ENCODE peak calls at places on chromosomes 6 and 20, in seven cellular contexts. One of them, this sample, is unnamed.

GRCh38 chr20:32278199-32278643 is 770 bp downstream of the KIF3B start:
- DNase-seq in foreskin fibroblast: no peak
- DNase-seq in CD8-positive, alpha-beta T cell: no peak
- DNase-seq in IMR-90: peak; percentile 17
- DNase-seq in SK-N-SH: no peak
- DNase-seq in neural progenitor cell: no peak
- DNase-seq in fibroblast of mammary gland: no peak
- DNase-seq in this sample: peak; percentile 81

GRCh38 chr6:75213732-75214131 is 7.9 kb upstream of the COL12A1 start:
- DNase-seq in IMR-90: no peak
- DNase-seq in fibroblast of mammary gland: no peak
- DNase-seq in neural progenitor cell: no peak
- DNase-seq in SK-N-SH: no peak
- DNase-seq in foreskin fibroblast: no peak
- DNase-seq in CD8-positive, alpha-beta T cell: no peak
- DNase-seq in this sample: peak; percentile 25

GRCh38 chr6:84033523-84034451 is at the start of gene MRAP2:
- DNase-seq in IMR-90: no peak
- DNase-seq in foreskin fibroblast: no peak
- DNase-seq in neural progenitor cell: peak; percentile 78
- DNase-seq in SK-N-SH: peak; percentile 84
- DNase-seq in fibroblast of mammary gland: peak; percentile 16
- DNase-seq in CD8-positive, alpha-beta T cell: no peak
- DNase-seq in this sample: no peak

GRCh38 chr20:45157977-45158376 is 16.7 kb upstream of the PI3 start:
- DNase-seq in CD8-positive, alpha-beta T cell: no peak
- DNase-seq in fibroblast of mammary gland: peak; percentile 86
- DNase-seq in neural progenitor cell: no peak
- DNase-seq in IMR-90: peak; percentile 43
- DNase-seq in foreskin fibroblast: peak; percentile 53
- DNase-seq in SK-N-SH: no peak
- DNase-seq in this sample: no peak

GRCh38 chr20:14717124-14718004 is 380.0 kb upstream of the FLRT3 start:
- DNase-seq in fibroblast of mammary gland: no peak
- DNase-seq in SK-N-SH: no peak
- DNase-seq in foreskin fibroblast: no peak
- DNase-seq in neural progenitor cell: no peak
- DNase-seq in CD8-positive, alpha-beta T cell: no peak
- DNase-seq in IMR-90: no peak
- DNase-seq in this sample: peak; percentile 56

GRCh38 chr6:5125152-5126006 is 40.2 kb downstream of the PPP1R3G start:
- DNase-seq in SK-N-SH: no peak
- DNase-seq in IMR-90: peak; percentile 68
- DNase-seq in neural progenitor cell: no peak
- DNase-seq in fibroblast of mammary gland: peak; percentile 85
- DNase-seq in CD8-positive, alpha-beta T cell: no peak
- DNase-seq in foreskin fibroblast: peak; percentile 33
- DNase-seq in this sample: no peak

GRCh38 chr6:111777357-111777756 is 95.9 kb downstream of the FYN start:
- DNase-seq in fibroblast of mammary gland: no peak
- DNase-seq in foreskin fibroblast: no peak
- DNase-seq in neural progenitor cell: no peak
- DNase-seq in SK-N-SH: no peak
- DNase-seq in CD8-positive, alpha-beta T cell: no peak
- DNase-seq in IMR-90: no peak
- DNase-seq in this sample: peak; percentile 46

GRCh38 chr6:148501178-148501590 is 158.5 kb downstream of the SASH1 start:
- DNase-seq in SK-N-SH: no peak
- DNase-seq in fibroblast of mammary gland: peak; percentile 100
- DNase-seq in foreskin fibroblast: peak; percentile 90
- DNase-seq in IMR-90: peak; percentile 80
- DNase-seq in CD8-positive, alpha-beta T cell: no peak
- DNase-seq in neural progenitor cell: no peak
- DNase-seq in this sample: no peak

GRCh38 chr6:32074996-32075532 is 34.1 kb downstream of the TNXB start:
- DNase-seq in fibroblast of mammary gland: peak; percentile 20
- DNase-seq in CD8-positive, alpha-beta T cell: no peak
- DNase-seq in IMR-90: peak; percentile 34
- DNase-seq in foreskin fibroblast: no peak
- DNase-seq in SK-N-SH: no peak
- DNase-seq in neural progenitor cell: no peak
- DNase-seq in this sample: no peak

GRCh38 chr6:2725999-2726567 is 24.6 kb downstream of the MYLK4 start:
- DNase-seq in fibroblast of mammary gland: peak; percentile 74
- DNase-seq in CD8-positive, alpha-beta T cell: no peak
- DNase-seq in SK-N-SH: peak; percentile 25
- DNase-seq in IMR-90: peak; percentile 78
- DNase-seq in neural progenitor cell: no peak
- DNase-seq in foreskin fibroblast: no peak
- DNase-seq in this sample: peak; percentile 62

GRCh38 chr6:42125663-42126062 is 16.8 kb downstream of the C6orf132 start:
- DNase-seq in foreskin fibroblast: no peak
- DNase-seq in SK-N-SH: no peak
- DNase-seq in neural progenitor cell: no peak
- DNase-seq in fibroblast of mammary gland: no peak
- DNase-seq in CD8-positive, alpha-beta T cell: no peak
- DNase-seq in IMR-90: no peak
- DNase-seq in this sample: no peak

GRCh38 chr6:79949235-79949634 is 1.9 kb upstream of the ELOVL4 start:
- DNase-seq in CD8-positive, alpha-beta T cell: peak; percentile 25
- DNase-seq in IMR-90: peak; percentile 75
- DNase-seq in SK-N-SH: peak; percentile 49
- DNase-seq in fibroblast of mammary gland: peak; percentile 79
- DNase-seq in neural progenitor cell: peak; percentile 92
- DNase-seq in foreskin fibroblast: peak; percentile 20
- DNase-seq in this sample: peak; percentile 91

GRCh38 chr6:163773646-163774045 is 359.1 kb downstream of the QKI start:
- DNase-seq in neural progenitor cell: no peak
- DNase-seq in CD8-positive, alpha-beta T cell: no peak
- DNase-seq in IMR-90: no peak
- DNase-seq in fibroblast of mammary gland: no peak
- DNase-seq in SK-N-SH: no peak
- DNase-seq in foreskin fibroblast: no peak
- DNase-seq in this sample: no peak

GRCh38 chr20:11411765-11412164 is 505.9 kb upstream of the BTBD3 start:
- DNase-seq in SK-N-SH: no peak
- DNase-seq in fibroblast of mammary gland: no peak
- DNase-seq in CD8-positive, alpha-beta T cell: no peak
- DNase-seq in IMR-90: no peak
- DNase-seq in foreskin fibroblast: no peak
- DNase-seq in neural progenitor cell: peak; percentile 69
- DNase-seq in this sample: no peak

GRCh38 chr6:53014744-53015143 is 19.7 kb upstream of the GSTA4 start:
- DNase-seq in fibroblast of mammary gland: no peak
- DNase-seq in foreskin fibroblast: no peak
- DNase-seq in CD8-positive, alpha-beta T cell: no peak
- DNase-seq in IMR-90: peak; percentile 30
- DNase-seq in neural progenitor cell: no peak
- DNase-seq in SK-N-SH: no peak
- DNase-seq in this sample: no peak

GRCh38 chr6:161091151-161091550 is 99.6 kb downstream of the MAP3K4 start:
- DNase-seq in CD8-positive, alpha-beta T cell: no peak
- DNase-seq in fibroblast of mammary gland: no peak
- DNase-seq in SK-N-SH: no peak
- DNase-seq in foreskin fibroblast: no peak
- DNase-seq in neural progenitor cell: no peak
- DNase-seq in IMR-90: no peak
- DNase-seq in this sample: no peak

GRCh38 chr20:39049148-39049547 is 87.0 kb downstream of the DHX35 start:
- DNase-seq in CD8-positive, alpha-beta T cell: no peak
- DNase-seq in fibroblast of mammary gland: no peak
- DNase-seq in neural progenitor cell: no peak
- DNase-seq in SK-N-SH: no peak
- DNase-seq in foreskin fibroblast: no peak
- DNase-seq in IMR-90: no peak
- DNase-seq in this sample: no peak

GRCh38 chr6:113960795-113961194 is 10.2 kb downstream of the HDAC2 start:
- DNase-seq in CD8-positive, alpha-beta T cell: no peak
- DNase-seq in foreskin fibroblast: no peak
- DNase-seq in IMR-90: no peak
- DNase-seq in fibroblast of mammary gland: no peak
- DNase-seq in neural progenitor cell: no peak
- DNase-seq in SK-N-SH: no peak
- DNase-seq in this sample: no peak

GRCh38 chr20:43558412-43559146 is at the start of gene SGK2:
- DNase-seq in fibroblast of mammary gland: peak; percentile 63
- DNase-seq in foreskin fibroblast: no peak
- DNase-seq in neural progenitor cell: no peak
- DNase-seq in CD8-positive, alpha-beta T cell: no peak
- DNase-seq in SK-N-SH: no peak
- DNase-seq in IMR-90: peak; percentile 43
- DNase-seq in this sample: no peak

GRCh38 chr6:56051199-56051598 is 175.8 kb upstream of the BMP5 start:
- DNase-seq in IMR-90: no peak
- DNase-seq in foreskin fibroblast: no peak
- DNase-seq in neural progenitor cell: no peak
- DNase-seq in CD8-positive, alpha-beta T cell: no peak
- DNase-seq in fibroblast of mammary gland: no peak
- DNase-seq in SK-N-SH: no peak
- DNase-seq in this sample: no peak

GRCh38 chr6:129748901-129749748 is 39.1 kb upstream of the ARHGAP18 start:
- DNase-seq in foreskin fibroblast: peak; percentile 57
- DNase-seq in fibroblast of mammary gland: peak; percentile 84
- DNase-seq in CD8-positive, alpha-beta T cell: no peak
- DNase-seq in neural progenitor cell: no peak
- DNase-seq in IMR-90: peak; percentile 77
- DNase-seq in SK-N-SH: no peak
- DNase-seq in this sample: peak; percentile 48

GRCh38 chr6:152981989-152982767 is 663 bp downstream of the FBXO5 start:
- DNase-seq in fibroblast of mammary gland: no peak
- DNase-seq in neural progenitor cell: peak; percentile 37
- DNase-seq in SK-N-SH: peak; percentile 66
- DNase-seq in foreskin fibroblast: no peak
- DNase-seq in CD8-positive, alpha-beta T cell: no peak
- DNase-seq in IMR-90: no peak
- DNase-seq in this sample: peak; percentile 42

GRCh38 chr6:35759401-35759800 is 17.0 kb upstream of the CLPSL2 start:
- DNase-seq in neural progenitor cell: no peak
- DNase-seq in foreskin fibroblast: no peak
- DNase-seq in SK-N-SH: no peak
- DNase-seq in CD8-positive, alpha-beta T cell: no peak
- DNase-seq in IMR-90: no peak
- DNase-seq in fibroblast of mammary gland: no peak
- DNase-seq in this sample: no peak
- H3K4me3 ChIP-seq in neural progenitor cell: no peak overlapping the region
- H3K4me3 ChIP-seq in foreskin fibroblast: no peak overlapping the region
- H3K4me3 ChIP-seq in SK-N-SH: no peak overlapping the region
- H3K4me3 ChIP-seq in CD8-positive, alpha-beta T cell: no peak overlapping the region
- H3K4me3 ChIP-seq in IMR-90: no peak overlapping the region
- H3K4me3 ChIP-seq in fibroblast of mammary gland: no peak overlapping the region
- H3K4me3 ChIP-seq in this sample: no peak overlapping the region

DNA sequence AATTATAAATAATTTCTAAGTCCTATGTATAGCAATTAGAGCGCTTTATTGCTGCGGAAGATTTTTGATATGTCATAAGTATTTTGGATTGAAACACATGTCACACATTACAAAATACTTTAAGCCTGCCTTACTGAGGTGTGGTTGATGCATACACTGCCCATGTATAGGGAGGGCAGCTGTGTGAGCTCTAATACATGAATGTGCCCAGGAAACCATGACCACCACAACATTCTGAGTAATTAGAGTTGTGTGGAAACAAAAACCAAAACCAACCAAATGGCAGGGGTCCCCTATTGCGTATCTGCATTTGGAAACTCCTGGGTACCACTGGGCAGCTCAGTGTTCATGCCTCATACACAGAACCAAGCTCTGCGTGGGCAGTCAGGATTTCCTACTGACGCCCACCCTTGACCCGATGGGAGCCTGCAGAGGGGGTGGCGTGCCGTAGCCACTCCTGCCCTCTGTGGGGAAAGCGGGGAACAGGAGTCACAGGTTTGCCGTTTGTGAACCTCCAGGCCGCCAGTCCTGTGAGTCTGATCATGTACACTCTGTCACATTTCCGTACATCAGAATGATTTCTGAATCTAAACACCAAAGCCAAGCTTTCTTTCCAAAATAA is 50.9 kb upstream of the PDE10A start:
- DNase-seq in IMR-90: no peak
- DNase-seq in fibroblast of mammary gland: no peak
- DNase-seq in neural progenitor cell: no peak
- DNase-seq in SK-N-SH: no peak
- DNase-seq in CD8-positive, alpha-beta T cell: no peak
- DNase-seq in foreskin fibroblast: no peak
- DNase-seq in this sample: no peak
- TF ChIP-seq CTCF in IMR-90: no peak
- TF ChIP-seq CTCF in fibroblast of mammary gland: no peak
- TF ChIP-seq CTCF in neural progenitor cell: no peak
- TF ChIP-seq CTCF in SK-N-SH: no peak
- TF ChIP-seq CTCF in CD8-positive, alpha-beta T cell: no peak
- TF ChIP-seq CTCF in foreskin fibroblast: no peak
- TF ChIP-seq CTCF in this sample: no peak

GRCh38 chr20:62799459-62799858 is 3.2 kb downstream of the MRGBP start:
- DNase-seq in SK-N-SH: no peak
- DNase-seq in CD8-positive, alpha-beta T cell: no peak
- DNase-seq in neural progenitor cell: no peak
- DNase-seq in foreskin fibroblast: no peak
- DNase-seq in IMR-90: no peak
- DNase-seq in fibroblast of mammary gland: no peak
- DNase-seq in this sample: no peak

GRCh38 chr20:62799873-62800272 is 3.6 kb downstream of the MRGBP start:
- DNase-seq in fibroblast of mammary gland: no peak
- DNase-seq in CD8-positive, alpha-beta T cell: no peak
- DNase-seq in foreskin fibroblast: no peak
- DNase-seq in neural progenitor cell: no peak
- DNase-seq in IMR-90: no peak
- DNase-seq in SK-N-SH: no peak
- DNase-seq in this sample: no peak

GRCh38 chr20:62796699-62797491 is 622 bp downstream of the MRGBP start:
- DNase-seq in IMR-90: no peak
- DNase-seq in neural progenitor cell: no peak
- DNase-seq in foreskin fibroblast: no peak
- DNase-seq in SK-N-SH: no peak
- DNase-seq in fibroblast of mammary gland: no peak
- DNase-seq in CD8-positive, alpha-beta T cell: no peak
- DNase-seq in this sample: no peak

GRCh38 chr20:62799036-62799435 is 2.8 kb downstream of the MRGBP start:
- DNase-seq in IMR-90: no peak
- DNase-seq in neural progenitor cell: no peak
- DNase-seq in fibroblast of mammary gland: no peak
- DNase-seq in foreskin fibroblast: no peak
- DNase-seq in SK-N-SH: no peak
- DNase-seq in CD8-positive, alpha-beta T cell: no peak
- DNase-seq in this sample: no peak

GRCh38 chr20:62797671-62798532 is 1.6 kb downstream of the MRGBP start:
- DNase-seq in IMR-90: no peak
- DNase-seq in neural progenitor cell: no peak
- DNase-seq in SK-N-SH: no peak
- DNase-seq in foreskin fibroblast: no peak
- DNase-seq in CD8-positive, alpha-beta T cell: no peak
- DNase-seq in fibroblast of mammary gland: no peak
- DNase-seq in this sample: no peak
- H3K4me3 ChIP-seq in IMR-90: no peak overlapping the region
- H3K4me3 ChIP-seq in neural progenitor cell: no peak overlapping the region
- H3K4me3 ChIP-seq in SK-N-SH: peak overlapping the region; percentile 66
- H3K4me3 ChIP-seq in foreskin fibroblast: peak overlapping the region; percentile 56
- H3K4me3 ChIP-seq in CD8-positive, alpha-beta T cell: no peak overlapping the region
- H3K4me3 ChIP-seq in fibroblast of mammary gland: no peak overlapping the region
- H3K4me3 ChIP-seq in this sample: no peak overlapping the region

DNA sequence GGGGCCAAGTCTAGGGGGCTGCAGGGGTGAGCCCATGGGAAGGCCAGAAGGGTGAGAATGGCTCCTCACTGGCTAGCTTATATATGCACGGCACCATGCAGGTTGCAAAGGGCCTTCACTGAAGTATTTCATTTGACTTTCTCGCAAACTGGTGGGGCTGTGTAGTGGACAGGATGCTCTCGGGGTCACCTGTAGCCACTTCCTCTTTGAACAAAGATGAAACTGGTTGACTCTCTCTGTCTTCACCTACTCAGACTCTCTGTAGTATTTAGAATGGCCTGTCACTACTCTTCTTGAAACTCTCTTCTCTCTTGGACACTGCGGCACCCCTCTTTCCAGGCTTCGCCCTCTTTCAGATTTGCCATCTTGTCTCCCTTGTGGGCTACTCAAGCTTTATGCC is 560.5 kb downstream of the PKHD1 start:
- DNase-seq in neural progenitor cell: no peak
- DNase-seq in CD8-positive, alpha-beta T cell: no peak
- DNase-seq in fibroblast of mammary gland: no peak
- DNase-seq in IMR-90: no peak
- DNase-seq in SK-N-SH: no peak
- DNase-seq in foreskin fibroblast: no peak
- DNase-seq in this sample: peak; percentile 12
- TF ChIP-seq CTCF in neural progenitor cell: no peak
- TF ChIP-seq CTCF in CD8-positive, alpha-beta T cell: no peak
- TF ChIP-seq CTCF in fibroblast of mammary gland: no peak
- TF ChIP-seq CTCF in IMR-90: no peak
- TF ChIP-seq CTCF in SK-N-SH: no peak
- TF ChIP-seq CTCF in foreskin fibroblast: no peak
- TF ChIP-seq CTCF in this sample: no peak

This sample was measured in GM12865.